ENCODE peak calls at places on chromosome 6, in eight cellular contexts. One of them, this sample, is unnamed.

GRCh38 chr6:151325075-151326050 is 66.0 kb downstream of the ZBTB2 start:
- DNase-seq in H1: no peak
- DNase-seq in HepG2: peak
- DNase-seq in mammary epithelial cell: peak
- DNase-seq in PC-3: peak
- DNase-seq in HCT116: peak
- DNase-seq in neural progenitor cell: peak
- DNase-seq in GM23338: peak
- DNase-seq in this sample: peak

GRCh38 chr6:129345890-129346289 is 364.1 kb downstream of the ARHGAP18 start:
- DNase-seq in H1: no peak
- DNase-seq in HepG2: no peak
- DNase-seq in mammary epithelial cell: peak
- DNase-seq in PC-3: peak
- DNase-seq in HCT116: no peak
- DNase-seq in neural progenitor cell: no peak
- DNase-seq in GM23338: no peak
- DNase-seq in this sample: no peak

GRCh38 chr6:152636675-152637421 is at the start of gene SYNE1:
- DNase-seq in H1: peak
- DNase-seq in HepG2: no peak
- DNase-seq in mammary epithelial cell: no peak
- DNase-seq in PC-3: no peak
- DNase-seq in HCT116: no peak
- DNase-seq in neural progenitor cell: peak
- DNase-seq in GM23338: peak
- DNase-seq in this sample: no peak

GRCh38 chr6:43313813-43314212 is 5.2 kb upstream of the CRIP3 start:
- DNase-seq in H1: no peak
- DNase-seq in HepG2: peak
- DNase-seq in mammary epithelial cell: no peak
- DNase-seq in PC-3: no peak
- DNase-seq in HCT116: no peak
- DNase-seq in neural progenitor cell: no peak
- DNase-seq in GM23338: no peak
- DNase-seq in this sample: no peak

GRCh38 chr6:28985396-28986164 is 19.5 kb downstream of the ZNF311 start:
- DNase-seq in H1: peak
- DNase-seq in HepG2: peak
- DNase-seq in mammary epithelial cell: peak
- DNase-seq in PC-3: peak
- DNase-seq in HCT116: peak
- DNase-seq in neural progenitor cell: peak
- DNase-seq in GM23338: peak
- DNase-seq in this sample: no peak

GRCh38 chr6:6633898-6634734 is 45.6 kb downstream of the LY86 start:
- DNase-seq in H1: no peak
- DNase-seq in HepG2: no peak
- DNase-seq in mammary epithelial cell: no peak
- DNase-seq in PC-3: no peak
- DNase-seq in HCT116: no peak
- DNase-seq in neural progenitor cell: no peak
- DNase-seq in GM23338: no peak
- DNase-seq in this sample: no peak

GRCh38 chr6:3808759-3809514 is 40.2 kb upstream of the FAM50B start:
- DNase-seq in H1: no peak
- DNase-seq in HepG2: peak
- DNase-seq in mammary epithelial cell: peak
- DNase-seq in PC-3: peak
- DNase-seq in HCT116: peak
- DNase-seq in neural progenitor cell: no peak
- DNase-seq in GM23338: no peak
- DNase-seq in this sample: no peak

GRCh38 chr6:64085126-64085525 is 449.5 kb downstream of the PHF3 start:
- DNase-seq in H1: no peak
- DNase-seq in HepG2: no peak
- DNase-seq in mammary epithelial cell: no peak
- DNase-seq in PC-3: no peak
- DNase-seq in HCT116: no peak
- DNase-seq in neural progenitor cell: no peak
- DNase-seq in GM23338: no peak
- DNase-seq in this sample: no peak

GRCh38 chr6:89400050-89400449 is 12.0 kb downstream of the RRAGD start:
- DNase-seq in H1: no peak
- DNase-seq in HepG2: no peak
- DNase-seq in mammary epithelial cell: no peak
- DNase-seq in PC-3: no peak
- DNase-seq in HCT116: no peak
- DNase-seq in neural progenitor cell: no peak
- DNase-seq in GM23338: no peak
- DNase-seq in this sample: no peak

GRCh38 chr6:151948007-151948745 is 140.7 kb downstream of the ESR1 start:
- DNase-seq in H1: no peak
- DNase-seq in HepG2: no peak
- DNase-seq in mammary epithelial cell: no peak
- DNase-seq in PC-3: peak
- DNase-seq in HCT116: no peak
- DNase-seq in neural progenitor cell: no peak
- DNase-seq in GM23338: no peak
- DNase-seq in this sample: peak

GRCh38 chr6:124964764-124965105 is 2.5 kb downstream of the RNF217 start:
- DNase-seq in H1: no peak
- DNase-seq in HepG2: no peak
- DNase-seq in mammary epithelial cell: no peak
- DNase-seq in PC-3: peak
- DNase-seq in HCT116: no peak
- DNase-seq in neural progenitor cell: no peak
- DNase-seq in GM23338: peak
- DNase-seq in this sample: no peak

GRCh38 chr6:149208071-149208670 is 109.3 kb upstream of the TAB2 start:
- DNase-seq in H1: no peak
- DNase-seq in HepG2: no peak
- DNase-seq in mammary epithelial cell: no peak
- DNase-seq in PC-3: no peak
- DNase-seq in HCT116: no peak
- DNase-seq in neural progenitor cell: no peak
- DNase-seq in GM23338: no peak
- DNase-seq in this sample: no peak

GRCh38 chr6:160027931-160028330 is 59.0 kb downstream of the IGF2R start:
- DNase-seq in H1: no peak
- DNase-seq in HepG2: no peak
- DNase-seq in mammary epithelial cell: no peak
- DNase-seq in PC-3: no peak
- DNase-seq in HCT116: no peak
- DNase-seq in neural progenitor cell: no peak
- DNase-seq in GM23338: no peak
- DNase-seq in this sample: peak

GRCh38 chr6:30725713-30726505 is 5.8 kb downstream of the TUBB start:
- DNase-seq in H1: peak
- DNase-seq in HepG2: no peak
- DNase-seq in mammary epithelial cell: no peak
- DNase-seq in PC-3: peak
- DNase-seq in HCT116: no peak
- DNase-seq in neural progenitor cell: no peak
- DNase-seq in GM23338: peak
- DNase-seq in this sample: peak

GRCh38 chr6:18076231-18076630 is 46.2 kb downstream of the NHLRC1 start:
- DNase-seq in H1: no peak
- DNase-seq in HepG2: no peak
- DNase-seq in mammary epithelial cell: no peak
- DNase-seq in PC-3: no peak
- DNase-seq in HCT116: no peak
- DNase-seq in neural progenitor cell: no peak
- DNase-seq in GM23338: no peak
- DNase-seq in this sample: no peak

GRCh38 chr6:29553268-29554057 is 6.1 kb downstream of the UBD start:
- DNase-seq in H1: peak
- DNase-seq in HepG2: no peak
- DNase-seq in mammary epithelial cell: peak
- DNase-seq in PC-3: no peak
- DNase-seq in HCT116: no peak
- DNase-seq in neural progenitor cell: peak
- DNase-seq in GM23338: peak
- DNase-seq in this sample: no peak

GRCh38 chr6:133184798-133185380 is 56.3 kb upstream of the EYA4 start:
- DNase-seq in H1: no peak
- DNase-seq in HepG2: no peak
- DNase-seq in mammary epithelial cell: no peak
- DNase-seq in PC-3: peak
- DNase-seq in HCT116: no peak
- DNase-seq in neural progenitor cell: peak
- DNase-seq in GM23338: peak
- DNase-seq in this sample: no peak

GRCh38 chr6:74705451-74705850 is 500.4 kb downstream of the COL12A1 start:
- DNase-seq in H1: no peak
- DNase-seq in HepG2: no peak
- DNase-seq in mammary epithelial cell: peak
- DNase-seq in PC-3: no peak
- DNase-seq in HCT116: no peak
- DNase-seq in neural progenitor cell: no peak
- DNase-seq in GM23338: no peak
- DNase-seq in this sample: no peak

GRCh38 chr6:53330137-53330536 is 18.6 kb downstream of the ELOVL5 start:
- DNase-seq in H1: no peak
- DNase-seq in HepG2: no peak
- DNase-seq in mammary epithelial cell: no peak
- DNase-seq in PC-3: peak
- DNase-seq in HCT116: no peak
- DNase-seq in neural progenitor cell: no peak
- DNase-seq in GM23338: no peak
- DNase-seq in this sample: no peak
- TF ChIP-seq EZH2 in H1: no peak
- TF ChIP-seq EZH2 in HepG2: no peak
- TF ChIP-seq EZH2 in mammary epithelial cell: no peak
- TF ChIP-seq EZH2 in PC-3: no peak
- TF ChIP-seq EZH2 in HCT116: no peak
- TF ChIP-seq EZH2 in neural progenitor cell: no peak
- TF ChIP-seq EZH2 in GM23338: no peak
- TF ChIP-seq EZH2 in this sample: no peak

DNA sequence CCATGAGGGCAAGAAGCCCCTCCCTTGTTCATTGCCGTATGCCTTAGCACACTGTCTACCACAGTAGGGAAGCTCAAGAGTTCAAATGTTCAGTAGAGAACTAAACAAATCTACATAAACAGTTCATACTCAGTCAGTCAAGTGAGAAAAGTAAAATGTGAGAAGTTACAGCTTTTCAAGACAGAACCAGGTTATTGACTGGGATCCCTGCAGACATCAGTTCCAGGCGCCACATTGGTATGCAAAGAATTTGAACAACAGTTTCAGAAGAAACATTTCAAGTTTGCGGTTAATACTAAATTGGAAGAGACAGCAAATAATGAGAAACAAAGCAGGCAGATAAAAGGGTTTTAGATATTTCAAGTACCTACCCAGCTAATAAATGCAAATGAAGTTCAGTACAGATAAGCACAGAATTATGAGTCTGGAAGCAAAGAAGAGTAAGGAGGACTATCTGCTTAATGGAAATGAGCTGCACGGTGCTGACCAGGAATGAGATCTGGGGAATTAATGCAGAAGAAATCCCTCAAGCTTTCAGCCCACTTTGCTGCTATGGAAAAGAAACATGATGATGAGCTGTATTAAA is 246.2 kb downstream of the HACE1 start:
- DNase-seq in H1: no peak
- DNase-seq in HepG2: peak
- DNase-seq in mammary epithelial cell: no peak
- DNase-seq in PC-3: no peak
- DNase-seq in HCT116: no peak
- DNase-seq in neural progenitor cell: peak
- DNase-seq in GM23338: peak
- DNase-seq in this sample: no peak
- TF ChIP-seq EZH2 in H1: no peak
- TF ChIP-seq EZH2 in HepG2: no peak
- TF ChIP-seq EZH2 in mammary epithelial cell: no peak
- TF ChIP-seq EZH2 in PC-3: no peak
- TF ChIP-seq EZH2 in HCT116: no peak
- TF ChIP-seq EZH2 in neural progenitor cell: no peak
- TF ChIP-seq EZH2 in GM23338: no peak
- TF ChIP-seq EZH2 in this sample: no peak

GRCh38 chr6:84762220-84762940 is 2.0 kb downstream of the TBX18 start:
- DNase-seq in H1: no peak
- DNase-seq in HepG2: no peak
- DNase-seq in mammary epithelial cell: peak
- DNase-seq in PC-3: no peak
- DNase-seq in HCT116: no peak
- DNase-seq in neural progenitor cell: peak
- DNase-seq in GM23338: peak
- DNase-seq in this sample: no peak
- TF ChIP-seq EZH2 in H1: no peak
- TF ChIP-seq EZH2 in HepG2: no peak
- TF ChIP-seq EZH2 in mammary epithelial cell: no peak
- TF ChIP-seq EZH2 in PC-3: no peak
- TF ChIP-seq EZH2 in HCT116: no peak
- TF ChIP-seq EZH2 in neural progenitor cell: no peak
- TF ChIP-seq EZH2 in GM23338: peak
- TF ChIP-seq EZH2 in this sample: no peak

GRCh38 chr6:107114872-107115694 is at the start of gene BEND3:
- DNase-seq in H1: no peak
- DNase-seq in HepG2: no peak
- DNase-seq in mammary epithelial cell: peak
- DNase-seq in PC-3: peak
- DNase-seq in HCT116: no peak
- DNase-seq in neural progenitor cell: peak
- DNase-seq in GM23338: peak
- DNase-seq in this sample: peak
- TF ChIP-seq EZH2 in H1: no peak
- TF ChIP-seq EZH2 in HepG2: no peak
- TF ChIP-seq EZH2 in mammary epithelial cell: no peak
- TF ChIP-seq EZH2 in PC-3: no peak
- TF ChIP-seq EZH2 in HCT116: no peak
- TF ChIP-seq EZH2 in neural progenitor cell: no peak
- TF ChIP-seq EZH2 in GM23338: no peak
- TF ChIP-seq EZH2 in this sample: no peak

DNA sequence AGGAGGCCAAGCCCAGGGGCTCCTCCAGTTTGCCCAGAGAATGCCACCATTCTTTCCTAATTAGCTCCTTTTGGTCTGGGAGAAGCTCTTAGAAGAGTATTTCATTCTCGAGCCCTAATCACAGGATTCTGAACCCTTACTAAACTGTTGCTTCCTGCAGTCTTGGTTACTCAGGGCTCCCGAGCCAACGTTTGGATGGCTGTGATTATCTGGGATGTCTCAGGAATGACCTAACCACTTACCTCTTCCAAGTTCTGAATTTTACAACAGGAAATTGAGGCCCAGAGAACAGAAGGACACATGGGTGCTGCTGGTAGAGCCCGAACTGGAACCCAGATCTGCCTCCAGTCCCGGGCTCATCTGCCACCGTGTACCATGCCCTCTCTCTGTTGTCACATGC is 22.2 kb upstream of the PNPLA1 start:
- DNase-seq in H1: no peak
- DNase-seq in HepG2: no peak
- DNase-seq in mammary epithelial cell: no peak
- DNase-seq in PC-3: peak
- DNase-seq in HCT116: no peak
- DNase-seq in neural progenitor cell: no peak
- DNase-seq in GM23338: no peak
- DNase-seq in this sample: no peak
- TF ChIP-seq EZH2 in H1: no peak
- TF ChIP-seq EZH2 in HepG2: no peak
- TF ChIP-seq EZH2 in mammary epithelial cell: no peak
- TF ChIP-seq EZH2 in PC-3: no peak
- TF ChIP-seq EZH2 in HCT116: no peak
- TF ChIP-seq EZH2 in neural progenitor cell: no peak
- TF ChIP-seq EZH2 in GM23338: no peak
- TF ChIP-seq EZH2 in this sample: no peak

GRCh38 chr6:170293411-170293844 is 2.5 kb upstream of the DLL1 start:
- DNase-seq in H1: no peak
- DNase-seq in HepG2: no peak
- DNase-seq in mammary epithelial cell: no peak
- DNase-seq in PC-3: no peak
- DNase-seq in HCT116: no peak
- DNase-seq in neural progenitor cell: peak
- DNase-seq in GM23338: no peak
- DNase-seq in this sample: no peak
- TF ChIP-seq EZH2 in H1: peak
- TF ChIP-seq EZH2 in HepG2: no peak
- TF ChIP-seq EZH2 in mammary epithelial cell: no peak
- TF ChIP-seq EZH2 in PC-3: no peak
- TF ChIP-seq EZH2 in HCT116: no peak
- TF ChIP-seq EZH2 in neural progenitor cell: no peak
- TF ChIP-seq EZH2 in GM23338: peak
- TF ChIP-seq EZH2 in this sample: no peak

This sample was measured in DND-41.